ENCODE peak calls at places on chromosomes 4 and X, in four cellular contexts. B is GM12878, A is K562, F is HepG2. Y is an unnamed sample.

GRCh38 chrX:12955882-12956703 is 18.8 kb upstream of the TMSB4X start:
- DNase-seq in B (peak), A (peak), F (peak), Y (no peak)

GRCh38 chr4:138561906-138562305 is 319.8 kb upstream of the SLC7A11 start:
- DNase-seq in B (no peak), A (no peak), F (no peak), Y (no peak)

GRCh38 chr4:144906181-144906895 is 191.7 kb downstream of the ANAPC10 start:
- DNase-seq in B (peak), A (no peak), F (no peak), Y (no peak)

GRCh38 chr4:13766722-13767495 is 139.4 kb upstream of the BOD1L1 start:
- DNase-seq in B (no peak), A (no peak), F (no peak), Y (no peak)

GRCh38 chr4:55903577-55903976 is 45.2 kb upstream of the CEP135 start:
- DNase-seq in B (no peak), A (no peak), F (no peak), Y (no peak)

GRCh38 chr4:6641971-6642320 is 1.5 kb downstream of the MRFAP1 start:
- DNase-seq in B (no peak), A (no peak), F (no peak), Y (no peak)

GRCh38 chr4:15144967-15145295 is 142.7 kb downstream of the CPEB2 start:
- DNase-seq in B (no peak), A (no peak), F (no peak), Y (no peak)

GRCh38 chr4:57043304-57044251 is 64.9 kb downstream of the POLR2B start:
- DNase-seq in B (no peak), A (no peak), F (no peak), Y (no peak)

GRCh38 chrX:119251381-119251780 is 15.3 kb downstream of the PGRMC1 start:
- DNase-seq in B (no peak), A (no peak), F (no peak), Y (no peak)

GRCh38 chrX:32185160-32185559 is 1026.2 kb downstream of the DMD start:
- DNase-seq in B (no peak), A (no peak), F (no peak), Y (no peak)
- TF ChIP-seq FOXM1 in B (no peak), A (no peak), F (no peak), Y (no peak)

DNA sequence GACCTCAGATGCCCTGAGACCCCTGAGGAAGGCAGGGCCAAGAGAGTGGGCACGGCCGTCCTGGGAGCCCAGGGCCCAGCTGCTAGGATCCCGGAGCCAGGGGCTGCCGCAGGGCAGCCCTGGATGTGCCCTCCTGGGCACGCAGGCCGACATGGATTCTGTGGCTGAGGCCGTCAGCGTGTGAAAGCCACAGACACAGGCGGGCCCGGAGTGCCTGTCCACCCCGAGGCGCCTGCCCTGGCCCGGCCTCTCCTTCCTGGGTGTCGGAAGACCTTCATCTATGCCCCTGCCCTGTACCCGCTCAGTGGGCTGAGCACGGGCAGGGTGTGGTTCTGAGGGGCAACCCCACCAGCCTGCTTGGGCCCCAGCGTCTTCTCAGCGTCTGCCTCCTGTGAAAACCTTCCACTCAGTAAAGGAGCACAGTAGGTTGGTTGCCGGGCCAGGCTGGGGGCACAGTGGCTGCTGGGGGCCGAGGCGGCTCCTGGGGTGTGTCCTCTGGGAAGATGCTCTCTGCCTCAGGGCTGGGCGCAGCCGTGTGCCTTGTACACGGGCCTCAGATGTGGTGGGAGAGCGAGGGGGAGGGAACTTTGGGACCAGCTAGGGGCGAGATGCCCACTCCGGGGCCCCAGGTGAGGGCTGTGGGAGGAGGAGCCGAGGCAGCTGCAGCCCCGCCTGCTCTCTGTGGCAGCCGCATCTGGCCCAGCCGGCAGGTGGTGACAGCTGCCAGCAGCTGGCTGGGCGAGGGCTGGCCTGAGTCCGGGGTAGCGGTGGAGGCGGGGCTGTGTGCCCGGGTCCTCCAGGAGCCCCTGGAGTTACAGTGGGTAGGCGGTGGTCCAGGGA is 20.8 kb downstream of the FGFRL1 start:
- DNase-seq in B (no peak), A (no peak), F (no peak), Y (no peak)
- TF ChIP-seq FOXK2 in B (no peak), A (no peak), F (no peak), Y (no peak)

GRCh38 chrX:27336466-27337091 is 126.6 kb downstream of the PPP4R3C start:
- DNase-seq in B (no peak), A (peak), F (peak), Y (peak)
- TF ChIP-seq FOXM1 in B (no peak), A (no peak), F (no peak), Y (no peak)

GRCh38 chr4:123093247-123093646 is 170.8 kb upstream of the NUDT6 start:
- DNase-seq in B (no peak), A (no peak), F (peak), Y (no peak)

GRCh38 chr4:123092603-123093002 is 170.2 kb upstream of the NUDT6 start:
- DNase-seq in B (no peak), A (no peak), F (no peak), Y (no peak)

GRCh38 chr4:123090886-123091285 is 168.5 kb upstream of the NUDT6 start:
- DNase-seq in B (no peak), A (no peak), F (no peak), Y (no peak)

GRCh38 chr4:123096038-123096437 is 173.6 kb upstream of the NUDT6 start:
- DNase-seq in B (no peak), A (peak), F (peak), Y (peak)
- TF ChIP-seq FOXK2 in B (no peak), A (no peak), F (no peak), Y (no peak)

DNA sequence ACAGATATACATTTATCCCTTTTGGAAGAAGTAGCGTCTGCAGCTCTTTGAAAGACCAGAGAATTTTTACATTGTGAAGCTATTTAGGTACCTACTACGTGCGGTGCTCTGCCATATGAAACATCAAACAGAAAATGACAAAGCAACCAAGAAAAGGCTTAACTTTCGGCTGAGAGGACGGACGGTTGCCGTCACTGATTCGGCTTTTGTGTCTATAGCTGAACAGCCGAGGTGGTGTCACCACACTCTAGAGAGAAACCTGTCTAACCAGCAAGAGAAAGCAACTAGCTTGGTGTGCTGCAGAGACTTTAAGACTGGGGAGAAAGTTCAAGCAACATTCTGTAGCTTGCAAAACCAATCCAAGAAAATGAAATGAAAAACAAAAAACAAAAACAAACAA is 145.5 kb downstream of the SHOX start:
- DNase-seq in B (no peak), A (no peak), F (no peak), Y (no peak)
- TF ChIP-seq FOXM1 in B (no peak), A (no peak), F (no peak), Y (no peak)

GRCh38 chr4:116302990-116303735 is 782.2 kb downstream of the TRAM1L1 start:
- DNase-seq in B (no peak), A (no peak), F (no peak), Y (no peak)
- TF ChIP-seq FOXK2 in B (no peak), A (no peak), F (no peak), Y (no peak)

GRCh38 chr4:17168571-17168970 is 270.1 kb upstream of the LDB2 start:
- DNase-seq in B (no peak), A (no peak), F (no peak), Y (peak)

GRCh38 chr4:17166954-17167353 is 268.5 kb upstream of the LDB2 start:
- DNase-seq in B (no peak), A (no peak), F (no peak), Y (no peak)

GRCh38 chr4:17165256-17165655 is 266.8 kb upstream of the LDB2 start:
- DNase-seq in B (no peak), A (no peak), F (no peak), Y (no peak)

GRCh38 chr4:17164656-17165055 is 266.2 kb upstream of the LDB2 start:
- DNase-seq in B (no peak), A (no peak), F (no peak), Y (no peak)

DNA sequence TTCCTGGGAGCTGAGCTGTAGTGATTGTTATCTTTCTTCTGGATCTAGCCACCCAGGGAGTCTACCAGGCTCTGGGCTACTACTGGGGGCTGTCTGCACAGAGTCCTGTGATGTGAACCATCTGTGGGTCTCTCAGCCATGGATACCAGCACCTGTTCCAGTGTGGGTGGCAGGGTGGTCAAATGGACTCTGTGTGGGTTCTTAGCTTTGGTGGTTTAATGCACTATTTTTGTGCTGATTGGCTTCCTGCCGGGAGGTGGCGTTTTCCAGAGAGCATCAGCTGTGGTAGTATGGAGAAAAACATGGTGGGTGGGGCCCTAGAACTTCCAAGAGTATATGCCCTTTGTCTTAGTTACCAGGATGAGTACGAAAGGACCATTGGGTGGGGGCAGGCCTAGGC is 264.7 kb upstream of the LDB2 start:
- DNase-seq in B (no peak), A (no peak), F (no peak), Y (no peak)
- TF ChIP-seq FOXM1 in B (no peak), A (no peak), F (no peak), Y (no peak)

GRCh38 chrX:109384569-109385174 is 97.2 kb downstream of the GUCY2F start:
- DNase-seq in B (no peak), A (peak), F (no peak), Y (peak)
- TF ChIP-seq FOXK2 in B (no peak), A (no peak), F (no peak), Y (no peak)

DNA sequence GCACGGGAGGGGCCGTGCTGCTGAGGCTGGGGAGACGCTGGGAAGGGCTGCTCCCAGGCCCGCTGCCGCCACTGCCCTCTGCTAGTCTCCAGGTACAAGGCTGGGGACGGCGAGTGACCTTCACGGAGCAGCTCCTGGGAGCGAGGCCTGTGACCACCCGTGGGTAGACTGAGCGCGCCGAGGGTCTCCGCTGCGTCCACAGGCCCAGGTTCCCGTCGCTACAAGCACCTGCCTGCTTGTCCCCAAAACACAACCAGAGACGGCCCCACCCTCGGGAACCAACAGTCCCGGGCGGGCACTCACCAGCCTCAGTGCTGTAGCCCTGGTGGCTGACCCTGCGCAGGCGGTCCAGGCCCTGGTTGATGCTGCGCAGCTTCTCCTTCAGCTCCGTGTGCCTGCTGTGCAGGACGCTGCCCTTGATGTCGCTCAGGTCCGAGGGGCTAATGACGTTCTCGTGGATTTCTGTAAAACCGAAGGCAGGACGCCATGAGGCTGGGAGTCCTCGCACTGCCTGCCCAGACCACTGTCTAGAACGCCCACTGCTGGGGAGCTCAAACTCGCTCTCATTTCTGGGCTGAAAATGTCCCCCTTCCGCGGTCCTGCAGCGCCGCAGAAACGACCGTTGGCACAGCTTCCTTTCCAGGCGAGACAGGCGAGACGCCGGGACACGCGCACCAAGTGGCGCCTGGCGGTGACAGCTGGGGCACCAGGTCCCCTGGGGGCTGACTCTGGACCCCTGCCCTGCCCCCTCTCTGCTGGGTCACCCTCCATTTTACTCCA is 14.3 kb downstream of the LRPAP1 start:
- DNase-seq in B (no peak), A (no peak), F (no peak), Y (no peak)
- TF ChIP-seq FOXM1 in B (no peak), A (no peak), F (no peak), Y (no peak)

DNA sequence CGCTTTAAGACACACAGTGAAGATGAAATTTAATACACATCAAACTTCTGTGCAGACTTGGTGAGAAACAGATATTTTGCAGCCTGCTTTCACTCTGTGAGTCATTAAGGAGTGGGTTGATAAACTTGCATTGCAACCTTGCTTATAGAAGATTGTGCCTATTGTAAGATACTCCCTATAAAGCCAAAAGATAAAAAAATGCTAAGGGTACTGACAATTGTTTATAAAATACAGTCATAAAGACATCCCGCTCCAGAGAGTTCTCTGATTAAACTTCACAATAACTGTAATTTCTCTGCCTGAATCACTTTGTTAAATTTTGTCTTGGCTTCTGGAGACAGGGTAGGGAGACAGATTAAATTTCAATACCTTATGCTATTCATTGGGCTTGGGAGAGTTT is 49.1 kb downstream of the GALNT7 start:
- DNase-seq in B (no peak), A (peak), F (no peak), Y (no peak)
- TF ChIP-seq FOXK2 in B (no peak), A (no peak), F (no peak), Y (no peak)

Y was measured in HEK293T.